ENCODE peak calls at places on chromosomes 13 and 19, in four cellular contexts. B is Karpas-422, L is pancreas, P is heart left ventricle. D is an unnamed sample.

GRCh38 chr19:46660008-46660517 is 919 bp downstream of the DACT3 start:
- DNase-seq in B (peak; percentile 38), L (peak; percentile 44), P (no peak), D (no peak)

GRCh38 chr13:42895781-42896180 is 96.3 kb downstream of the EPSTI1 start:
- DNase-seq in B (no peak), L (no peak), P (no peak), D (no peak)

GRCh38 chr19:38742906-38743305 is 1.4 kb downstream of the CAPN12 start:
- DNase-seq in B (no peak), L (no peak), P (no peak), D (no peak)

GRCh38 chr13:50519866-50520265 is 323.6 kb downstream of the DLEU7 start:
- DNase-seq in B (no peak), L (no peak), P (no peak), D (no peak)

GRCh38 chr19:16377521-16377920 is 52.9 kb downstream of the KLF2 start:
- DNase-seq in B (no peak), L (no peak), P (no peak), D (no peak)

GRCh38 chr13:23411220-23411619 is 22.3 kb downstream of the SACS start:
- DNase-seq in B (no peak), L (no peak), P (no peak), D (no peak)

GRCh38 chr19:8697671-8698432 is 743 bp downstream of the ACTL9 start:
- DNase-seq in B (no peak), L (no peak), P (no peak), D (no peak)

GRCh38 chr13:19845758-19846157 is 17.7 kb downstream of the ZMYM5 start:
- DNase-seq in B (no peak), L (no peak), P (no peak), D (no peak)

GRCh38 chr13:54574791-54575190 is 1546.2 kb downstream of the OLFM4 start:
- DNase-seq in B (no peak), L (no peak), P (no peak), D (no peak)

GRCh38 chr13:67343777-67344176 is 113.6 kb upstream of the PCDH9 start:
- DNase-seq in B (no peak), L (no peak), P (no peak), D (no peak)

GRCh38 chr19:3178377-3178972 is at the start of gene S1PR4:
- DNase-seq in B (peak; percentile 55), L (no peak), P (no peak), D (no peak)

GRCh38 chr19:50325310-50326100 is 3.7 kb downstream of the KCNC3 start:
- DNase-seq in B (peak; percentile 97), L (peak; percentile 88), P (peak; percentile 79), D (peak; percentile 76)

GRCh38 chr13:29561918-29562317 is 33.6 kb downstream of the SLC7A1 start:
- DNase-seq in B (no peak), L (no peak), P (no peak), D (no peak)

GRCh38 chr13:112861876-112862615 is 107.0 kb upstream of the MCF2L start:
- DNase-seq in B (no peak), L (no peak), P (no peak), D (no peak)

GRCh38 chr19:29532956-29533355 is 7.2 kb downstream of the VSTM2B start:
- DNase-seq in B (no peak), L (no peak), P (peak; percentile 9), D (no peak)

GRCh38 chr19:6041991-6042421 is 64.1 kb upstream of the RANBP3 start:
- DNase-seq in B (no peak), L (no peak), P (peak; percentile 37), D (peak; percentile 13)

GRCh38 chr13:34990399-34991224 is 48.5 kb downstream of the NBEA start:
- DNase-seq in B (no peak), L (no peak), P (no peak), D (no peak)

GRCh38 chr13:103539721-103540120 is 473.5 kb upstream of the SLC10A2 start:
- DNase-seq in B (no peak), L (no peak), P (no peak), D (no peak)

GRCh38 chr19:4369888-4370260 is 26.5 kb downstream of the MPND start:
- DNase-seq in B (peak; percentile 82), L (no peak), P (peak; percentile 83), D (peak; percentile 33)

GRCh38 chr19:6234527-6234926 is 45.2 kb downstream of the MLLT1 start:
- DNase-seq in B (no peak), L (no peak), P (no peak), D (no peak)

GRCh38 chr19:32459199-32459865 is 53.8 kb downstream of the DPY19L3 start:
- DNase-seq in B (no peak), L (no peak), P (no peak), D (no peak)

GRCh38 chr19:49954933-49955332 is 6.0 kb downstream of the SIGLEC11 start:
- DNase-seq in B (no peak), L (peak; percentile 57), P (no peak), D (no peak)

GRCh38 chr13:36352350-36352749 is 6.2 kb upstream of the SPART start:
- DNase-seq in B (no peak), L (no peak), P (no peak), D (no peak)

GRCh38 chr19:10748924-10749434 is 31.1 kb downstream of the DNM2 start:
- DNase-seq in B (no peak), L (peak; percentile 96), P (no peak), D (peak; percentile 51)

GRCh38 chr19:33204136-33204973 is 10.2 kb downstream of the LRP3 start:
- DNase-seq in B (no peak), L (no peak), P (peak; percentile 53), D (no peak)

GRCh38 chr13:85503797-85504196 is 295.4 kb downstream of the SLITRK6 start:
- DNase-seq in B (no peak), L (no peak), P (no peak), D (no peak)

GRCh38 chr19:10295305-10295846 is 5.6 kb downstream of the ICAM5 start:
- DNase-seq in B (peak; percentile 72), L (no peak), P (peak; percentile 68), D (peak; percentile 39)

GRCh38 chr19:808176-808741 is 11.0 kb downstream of the PTBP1 start:
- DNase-seq in B (no peak), L (peak; percentile 35), P (no peak), D (no peak)

GRCh38 chr13:90591260-90591926 is 756.1 kb upstream of the MIR17HG start:
- DNase-seq in B (no peak), L (no peak), P (no peak), D (no peak)

GRCh38 chr19:31338069-31338767 is 11.0 kb downstream of the TSHZ3 start:
- DNase-seq in B (peak; percentile 67), L (no peak), P (peak; percentile 70), D (peak; percentile 78)

GRCh38 chr13:32036131-32036695 is 4.6 kb downstream of the FRY start:
- DNase-seq in B (no peak), L (no peak), P (no peak), D (no peak)

GRCh38 chr19:13861392-13861713 is 15.6 kb upstream of the NANOS3 start:
- DNase-seq in B (no peak), L (no peak), P (no peak), D (no peak)

GRCh38 chr19:43450545-43450997 is 14.8 kb downstream of the LYPD3 start:
- DNase-seq in B (no peak), L (no peak), P (no peak), D (no peak)

GRCh38 chr19:38194061-38194701 is 29.8 kb downstream of the DPF1 start:
- DNase-seq in B (no peak), L (no peak), P (no peak), D (no peak)

GRCh38 chr13:97254809-97255208 is 32.7 kb downstream of the MBNL2 start:
- DNase-seq in B (no peak), L (no peak), P (no peak), D (no peak)

GRCh38 chr13:97257800-97258799 is 36.0 kb downstream of the MBNL2 start:
- DNase-seq in B (no peak), L (peak; percentile 82), P (no peak), D (no peak)

GRCh38 chr13:97257228-97257755 is 35.2 kb downstream of the MBNL2 start:
- DNase-seq in B (no peak), L (no peak), P (no peak), D (no peak)

GRCh38 chr13:97255515-97255999 is 33.4 kb downstream of the MBNL2 start:
- DNase-seq in B (no peak), L (no peak), P (no peak), D (no peak)

GRCh38 chr13:97256343-97256783 is 34.2 kb downstream of the MBNL2 start:
- DNase-seq in B (no peak), L (no peak), P (no peak), D (no peak)
- H3K4me1 ChIP-seq in B (peaks cover 2% of the 10 kb centered on the region), L (peaks cover 62% of the 10 kb centered on the region), P (peaks cover 48% of the 10 kb centered on the region), D (peaks cover 17% of the 10 kb centered on the region)

DNA sequence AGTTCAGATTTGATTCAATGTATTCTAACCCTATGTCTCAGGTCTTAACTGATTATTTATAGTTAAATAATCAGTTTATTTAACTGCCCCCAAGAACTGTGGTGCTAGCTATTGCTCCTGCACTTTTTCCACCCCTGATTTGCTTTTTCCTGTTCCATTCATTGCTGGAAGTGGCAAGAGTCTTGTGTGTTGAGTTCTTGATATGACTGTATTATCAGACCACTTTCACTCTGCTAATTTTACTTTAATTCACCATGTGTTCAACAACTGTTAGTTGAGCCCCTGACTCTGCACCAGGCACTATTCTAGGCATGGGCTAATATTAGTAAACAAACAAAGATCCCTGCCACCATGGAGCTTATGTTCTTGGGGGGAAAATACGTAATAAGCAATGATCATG is 39.9 kb downstream of the WDFY2 start:
- DNase-seq in B (no peak), L (no peak), P (no peak), D (no peak)
- H3K4me1 ChIP-seq in B (no peaks in the 10 kb centered on the region), L (peaks cover 21% of the 10 kb centered on the region), P (peaks cover 21% of the 10 kb centered on the region), D (peaks cover 31% of the 10 kb centered on the region)

GRCh38 chr13:114054269-114054668 is 78.2 kb downstream of the RASA3 start:
- DNase-seq in B (no peak), L (no peak), P (no peak), D (no peak)
- H3K4me1 ChIP-seq in B (no peaks in the 10 kb centered on the region), L (peaks cover 3% of the 10 kb centered on the region), P (no peaks in the 10 kb centered on the region), D (peaks cover 3% of the 10 kb centered on the region)

GRCh38 chr13:111202745-111203144 is 87.6 kb downstream of the ARHGEF7 start:
- DNase-seq in B (peak; percentile 81), L (no peak), P (no peak), D (peak; percentile 61)

GRCh38 chr13:111209613-111210012 is 94.5 kb downstream of the ARHGEF7 start:
- DNase-seq in B (no peak), L (no peak), P (no peak), D (no peak)

GRCh38 chr13:111203742-111204386 is 88.8 kb downstream of the ARHGEF7 start:
- DNase-seq in B (peak; percentile 58), L (no peak), P (no peak), D (no peak)

GRCh38 chr13:111204438-111205177 is 89.5 kb downstream of the ARHGEF7 start:
- DNase-seq in B (no peak), L (peak; percentile 37), P (no peak), D (no peak)

GRCh38 chr13:111206148-111206547 is 91.0 kb downstream of the ARHGEF7 start:
- DNase-seq in B (no peak), L (no peak), P (no peak), D (no peak)
- H3K4me1 ChIP-seq in B (peaks cover 96% of the 10 kb centered on the region), L (peaks cover 23% of the 10 kb centered on the region), P (peaks cover 38% of the 10 kb centered on the region), D (peaks cover 37% of the 10 kb centered on the region)

GRCh38 chr13:73138276-73138950 is 79.6 kb downstream of the KLF5 start:
- DNase-seq in B (no peak), L (no peak), P (no peak), D (no peak)
- H3K4me1 ChIP-seq in B (no peaks in the 10 kb centered on the region), L (peaks cover 41% of the 10 kb centered on the region), P (no peaks in the 10 kb centered on the region), D (peaks cover 9% of the 10 kb centered on the region)

GRCh38 chr19:17504456-17504855 is 7.0 kb upstream of the PGLS start:
- DNase-seq in B (no peak), L (no peak), P (no peak), D (no peak)
- H3K4me1 ChIP-seq in B (no peaks in the 10 kb centered on the region), L (peaks cover 7% of the 10 kb centered on the region), P (no peaks in the 10 kb centered on the region), D (peaks cover 27% of the 10 kb centered on the region)

D was measured in testis.